ENCODE peak calls at places on chromosomes 12 and 14, in four cellular contexts. One of them, this sample, is unnamed.

GRCh38 chr12:40697566-40698257 is 5.5 kb downstream of the CNTN1 start:
- DNase-seq in stimulated activated effector memory CD8-positive, alpha-beta T cell treated with anti-CD3 and anti-CD28 coated beads, Interleukin-12 subunit alpha, Interleukin-12 subunit beta, amount 100 ng/mL, for 72 hours: no peak
- DNase-seq in fibroblast of gingiva: no peak
- DNase-seq in neural progenitor cell: no peak
- DNase-seq in this sample: no peak

GRCh38 chr12:80580254-80580653 is 127.2 kb upstream of the MYF6 start:
- DNase-seq in stimulated activated effector memory CD8-positive, alpha-beta T cell treated with anti-CD3 and anti-CD28 coated beads, Interleukin-12 subunit alpha, Interleukin-12 subunit beta, amount 100 ng/mL, for 72 hours: no peak
- DNase-seq in fibroblast of gingiva: peak
- DNase-seq in neural progenitor cell: no peak
- DNase-seq in this sample: peak

GRCh38 chr14:73752297-73752992 is 38.3 kb upstream of the PNMA1 start:
- DNase-seq in stimulated activated effector memory CD8-positive, alpha-beta T cell treated with anti-CD3 and anti-CD28 coated beads, Interleukin-12 subunit alpha, Interleukin-12 subunit beta, amount 100 ng/mL, for 72 hours: no peak
- DNase-seq in fibroblast of gingiva: peak
- DNase-seq in neural progenitor cell: peak
- DNase-seq in this sample: peak

GRCh38 chr14:101122855-101123129 is 219.3 kb upstream of the RTL1 start:
- DNase-seq in stimulated activated effector memory CD8-positive, alpha-beta T cell treated with anti-CD3 and anti-CD28 coated beads, Interleukin-12 subunit alpha, Interleukin-12 subunit beta, amount 100 ng/mL, for 72 hours: no peak
- DNase-seq in fibroblast of gingiva: no peak
- DNase-seq in neural progenitor cell: no peak
- DNase-seq in this sample: no peak

GRCh38 chr14:93023039-93023438 is 92.7 kb downstream of the ITPK1 start:
- DNase-seq in stimulated activated effector memory CD8-positive, alpha-beta T cell treated with anti-CD3 and anti-CD28 coated beads, Interleukin-12 subunit alpha, Interleukin-12 subunit beta, amount 100 ng/mL, for 72 hours: no peak
- DNase-seq in fibroblast of gingiva: no peak
- DNase-seq in neural progenitor cell: no peak
- DNase-seq in this sample: no peak

GRCh38 chr12:54984602-54985376 is at the start of gene TESPA1:
- DNase-seq in stimulated activated effector memory CD8-positive, alpha-beta T cell treated with anti-CD3 and anti-CD28 coated beads, Interleukin-12 subunit alpha, Interleukin-12 subunit beta, amount 100 ng/mL, for 72 hours: peak
- DNase-seq in fibroblast of gingiva: no peak
- DNase-seq in neural progenitor cell: no peak
- DNase-seq in this sample: no peak

GRCh38 chr14:88016768-88017167 is 11.8 kb downstream of the GPR65 start:
- DNase-seq in stimulated activated effector memory CD8-positive, alpha-beta T cell treated with anti-CD3 and anti-CD28 coated beads, Interleukin-12 subunit alpha, Interleukin-12 subunit beta, amount 100 ng/mL, for 72 hours: no peak
- DNase-seq in fibroblast of gingiva: no peak
- DNase-seq in neural progenitor cell: no peak
- DNase-seq in this sample: no peak

GRCh38 chr14:105864651-105865265 is 338.4 kb downstream of the TMEM121 start:
- DNase-seq in stimulated activated effector memory CD8-positive, alpha-beta T cell treated with anti-CD3 and anti-CD28 coated beads, Interleukin-12 subunit alpha, Interleukin-12 subunit beta, amount 100 ng/mL, for 72 hours: no peak
- DNase-seq in fibroblast of gingiva: no peak
- DNase-seq in neural progenitor cell: no peak
- DNase-seq in this sample: no peak